ENCODE peak calls at places on chromosomes 13 and 19, in four cellular contexts. One of them, this sample, is unnamed.

GRCh38 chr19:43126720-43127119 is 44.2 kb upstream of the PSG2 start:
- DNase-seq in HFFc6: no peak
- DNase-seq in fibroblast of mammary gland: no peak
- DNase-seq in GM13976: no peak
- DNase-seq in this sample: no peak

GRCh38 chr19:45402469-45403070 is 2.3 kb downstream of the PPP1R13L start:
- DNase-seq in HFFc6: no peak
- DNase-seq in fibroblast of mammary gland: no peak
- DNase-seq in GM13976: no peak
- DNase-seq in this sample: peak

GRCh38 chr19:19132912-19133311 is 5.4 kb downstream of the TMEM161A start:
- DNase-seq in HFFc6: no peak
- DNase-seq in fibroblast of mammary gland: no peak
- DNase-seq in GM13976: no peak
- DNase-seq in this sample: no peak

GRCh38 chr19:16442386-16443276 is 29.1 kb downstream of the EPS15L1 start:
- DNase-seq in HFFc6: no peak
- DNase-seq in fibroblast of mammary gland: no peak
- DNase-seq in GM13976: no peak
- DNase-seq in this sample: no peak

GRCh38 chr13:32175943-32176342 is 139.2 kb downstream of the ZAR1L start:
- DNase-seq in HFFc6: no peak
- DNase-seq in fibroblast of mammary gland: no peak
- DNase-seq in GM13976: no peak
- DNase-seq in this sample: no peak

GRCh38 chr19:38251564-38252051 is 4.6 kb downstream of the PPP1R14A start:
- DNase-seq in HFFc6: no peak
- DNase-seq in fibroblast of mammary gland: no peak
- DNase-seq in GM13976: no peak
- DNase-seq in this sample: no peak

GRCh38 chr13:114283581-114283980 is 2.2 kb downstream of the UPF3A start:
- DNase-seq in HFFc6: no peak
- DNase-seq in fibroblast of mammary gland: no peak
- DNase-seq in GM13976: no peak
- DNase-seq in this sample: no peak

GRCh38 chr19:30029721-30030510 is 87.9 kb downstream of the URI1 start:
- DNase-seq in HFFc6: peak
- DNase-seq in fibroblast of mammary gland: no peak
- DNase-seq in GM13976: peak
- DNase-seq in this sample: peak

GRCh38 chr13:84962141-84962750 is 837.0 kb downstream of the SLITRK6 start:
- DNase-seq in HFFc6: no peak
- DNase-seq in fibroblast of mammary gland: no peak
- DNase-seq in GM13976: no peak
- DNase-seq in this sample: no peak

GRCh38 chr13:99740261-99740979 is 231.1 kb downstream of the ZIC5 start:
- DNase-seq in HFFc6: no peak
- DNase-seq in fibroblast of mammary gland: peak
- DNase-seq in GM13976: no peak
- DNase-seq in this sample: no peak

GRCh38 chr19:45976180-45976579 is 2.5 kb upstream of the NOVA2 start:
- DNase-seq in HFFc6: no peak
- DNase-seq in fibroblast of mammary gland: no peak
- DNase-seq in GM13976: no peak
- DNase-seq in this sample: no peak

GRCh38 chr19:38362076-38362945 is 12.1 kb upstream of the PSMD8 start:
- DNase-seq in HFFc6: peak
- DNase-seq in fibroblast of mammary gland: peak
- DNase-seq in GM13976: peak
- DNase-seq in this sample: peak

GRCh38 chr13:69109891-69110525 is 997.6 kb upstream of the ATXN8OS start:
- DNase-seq in HFFc6: no peak
- DNase-seq in fibroblast of mammary gland: no peak
- DNase-seq in GM13976: no peak
- DNase-seq in this sample: no peak

GRCh38 chr13:52786747-52787146 is 47.1 kb upstream of the CNMD start:
- DNase-seq in HFFc6: no peak
- DNase-seq in fibroblast of mammary gland: no peak
- DNase-seq in GM13976: no peak
- DNase-seq in this sample: no peak

GRCh38 chr19:2242811-2243210 is 6.2 kb downstream of the SF3A2 start:
- DNase-seq in HFFc6: no peak
- DNase-seq in fibroblast of mammary gland: no peak
- DNase-seq in GM13976: no peak
- DNase-seq in this sample: no peak

GRCh38 chr19:38134538-38135149 is 89.4 kb downstream of the DPF1 start:
- DNase-seq in HFFc6: peak
- DNase-seq in fibroblast of mammary gland: peak
- DNase-seq in GM13976: peak
- DNase-seq in this sample: peak

GRCh38 chr19:7349961-7350711 is 1.4 kb downstream of the ARHGEF18 start:
- DNase-seq in HFFc6: no peak
- DNase-seq in fibroblast of mammary gland: no peak
- DNase-seq in GM13976: no peak
- DNase-seq in this sample: peak

GRCh38 chr19:56566904-56567273 is 379 bp upstream of the ZNF470 start:
- DNase-seq in HFFc6: peak
- DNase-seq in fibroblast of mammary gland: peak
- DNase-seq in GM13976: no peak
- DNase-seq in this sample: peak

GRCh38 chr13:23644527-23644926 is 74.3 kb downstream of the TNFRSF19 start:
- DNase-seq in HFFc6: peak
- DNase-seq in fibroblast of mammary gland: no peak
- DNase-seq in GM13976: no peak
- DNase-seq in this sample: no peak

GRCh38 chr13:51821666-51822065 is 17.7 kb upstream of the DHRS12 start:
- DNase-seq in HFFc6: no peak
- DNase-seq in fibroblast of mammary gland: no peak
- DNase-seq in GM13976: no peak
- DNase-seq in this sample: no peak

GRCh38 chr13:28494537-28494860 is 429 bp downstream of the FLT1 start:
- DNase-seq in HFFc6: no peak
- DNase-seq in fibroblast of mammary gland: no peak
- DNase-seq in GM13976: no peak
- DNase-seq in this sample: peak

GRCh38 chr13:79776538-79776937 is 295.6 kb downstream of the NDFIP2 start:
- DNase-seq in HFFc6: peak
- DNase-seq in fibroblast of mammary gland: peak
- DNase-seq in GM13976: no peak
- DNase-seq in this sample: no peak

GRCh38 chr19:2720777-2721569 is at the start of gene DIRAS1:
- DNase-seq in HFFc6: no peak
- DNase-seq in fibroblast of mammary gland: no peak
- DNase-seq in GM13976: no peak
- DNase-seq in this sample: no peak

GRCh38 chr19:38665950-38666661 is 18.7 kb downstream of the ACTN4 start:
- DNase-seq in HFFc6: peak
- DNase-seq in fibroblast of mammary gland: no peak
- DNase-seq in GM13976: no peak
- DNase-seq in this sample: no peak

GRCh38 chr13:82356667-82357066 is 1525.6 kb downstream of the SLITRK1 start:
- DNase-seq in HFFc6: peak
- DNase-seq in fibroblast of mammary gland: peak
- DNase-seq in GM13976: no peak
- DNase-seq in this sample: no peak

GRCh38 chr19:45186509-45187334 is 8.1 kb downstream of the BLOC1S3 start:
- DNase-seq in HFFc6: peak
- DNase-seq in fibroblast of mammary gland: peak
- DNase-seq in GM13976: no peak
- DNase-seq in this sample: no peak

GRCh38 chr13:101631403-101631802 is 178.9 kb downstream of the ITGBL1 start:
- DNase-seq in HFFc6: no peak
- DNase-seq in fibroblast of mammary gland: no peak
- DNase-seq in GM13976: no peak
- DNase-seq in this sample: no peak

GRCh38 chr13:50678464-50679162 is 164.9 kb downstream of the DLEU7 start:
- DNase-seq in HFFc6: peak
- DNase-seq in fibroblast of mammary gland: peak
- DNase-seq in GM13976: no peak
- DNase-seq in this sample: no peak

GRCh38 chr13:109998030-109998429 is 211.6 kb upstream of the IRS2 start:
- DNase-seq in HFFc6: no peak
- DNase-seq in fibroblast of mammary gland: no peak
- DNase-seq in GM13976: no peak
- DNase-seq in this sample: no peak

GRCh38 chr13:110000534-110001345 is 214.4 kb upstream of the IRS2 start:
- DNase-seq in HFFc6: no peak
- DNase-seq in fibroblast of mammary gland: peak
- DNase-seq in GM13976: no peak
- DNase-seq in this sample: no peak

GRCh38 chr13:109999659-110000533 is 213.5 kb upstream of the IRS2 start:
- DNase-seq in HFFc6: no peak
- DNase-seq in fibroblast of mammary gland: no peak
- DNase-seq in GM13976: no peak
- DNase-seq in this sample: no peak

GRCh38 chr13:109996404-109996960 is 210.1 kb upstream of the IRS2 start:
- DNase-seq in HFFc6: no peak
- DNase-seq in fibroblast of mammary gland: no peak
- DNase-seq in GM13976: no peak
- DNase-seq in this sample: no peak

DNA sequence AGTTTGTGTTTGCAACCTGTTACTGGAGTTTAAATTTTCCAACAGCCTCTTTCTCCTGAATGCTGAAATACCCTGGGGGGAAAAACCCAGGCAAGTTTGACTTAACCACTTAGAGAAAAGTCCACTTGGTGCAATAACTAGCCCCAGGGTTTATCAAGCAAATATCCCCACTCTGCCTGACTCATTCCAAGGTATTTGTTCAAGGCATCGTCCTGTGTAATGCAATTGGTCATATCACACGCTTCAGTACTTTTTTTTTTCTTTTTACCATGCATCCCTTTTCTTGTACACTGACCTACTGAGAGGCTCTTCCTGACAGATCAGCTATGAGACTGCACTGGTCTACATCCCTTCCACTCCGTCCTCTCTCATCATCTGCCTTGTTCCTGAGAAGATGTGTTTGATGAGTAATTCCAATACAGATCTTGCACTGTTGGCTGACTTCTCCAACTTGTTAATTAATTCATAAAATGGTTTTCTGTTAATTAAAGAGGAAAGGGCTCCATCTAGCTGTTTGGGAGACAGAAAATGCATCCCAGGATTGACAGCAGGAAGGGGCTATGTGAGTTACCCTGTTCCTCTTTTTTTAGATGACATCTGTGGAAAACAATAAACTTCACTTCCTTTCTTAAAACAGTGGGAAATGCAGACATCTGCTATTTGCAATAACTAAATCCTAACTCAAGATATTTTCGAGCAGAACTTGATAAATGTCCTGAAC is 212.6 kb upstream of the IRS2 start:
- DNase-seq in HFFc6: peak
- DNase-seq in fibroblast of mammary gland: peak
- DNase-seq in GM13976: no peak
- DNase-seq in this sample: no peak
- TF ChIP-seq CTCF in HFFc6: peak
- TF ChIP-seq CTCF in fibroblast of mammary gland: no peak
- TF ChIP-seq CTCF in GM13976: no peak
- TF ChIP-seq CTCF in this sample: no peak

DNA sequence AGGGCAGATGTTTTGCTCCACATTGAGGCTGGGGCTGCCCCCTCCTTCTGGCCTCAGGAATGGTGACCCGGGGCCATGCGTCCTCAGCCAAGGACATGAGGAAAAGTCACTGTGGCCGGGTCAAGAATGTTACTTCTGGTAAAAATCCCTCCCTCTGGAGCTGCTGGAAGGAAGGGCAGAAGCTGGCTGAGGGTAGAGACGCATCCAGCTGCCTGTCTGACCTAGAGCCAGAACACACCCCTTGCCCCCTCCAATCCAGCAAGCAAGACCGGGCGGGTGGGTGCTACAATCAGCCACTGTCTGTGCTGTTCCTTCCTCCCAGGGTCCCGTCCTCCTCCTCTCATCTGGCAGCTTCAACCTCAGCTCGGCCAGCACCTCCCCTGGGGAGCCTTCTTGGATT is 59.0 kb downstream of the PTPRS start:
- DNase-seq in HFFc6: no peak
- DNase-seq in fibroblast of mammary gland: no peak
- DNase-seq in GM13976: no peak
- DNase-seq in this sample: no peak
- TF ChIP-seq CTCF in HFFc6: no peak
- TF ChIP-seq CTCF in fibroblast of mammary gland: no peak
- TF ChIP-seq CTCF in GM13976: no peak
- TF ChIP-seq CTCF in this sample: no peak

GRCh38 chr19:472005-472858 is 11.4 kb upstream of the SHC2 start:
- DNase-seq in HFFc6: peak
- DNase-seq in fibroblast of mammary gland: no peak
- DNase-seq in GM13976: no peak
- DNase-seq in this sample: no peak

GRCh38 chr19:478236-478888 is 17.5 kb upstream of the SHC2 start:
- DNase-seq in HFFc6: no peak
- DNase-seq in fibroblast of mammary gland: no peak
- DNase-seq in GM13976: no peak
- DNase-seq in this sample: no peak

GRCh38 chr19:470701-471100 is 9.9 kb upstream of the SHC2 start:
- DNase-seq in HFFc6: no peak
- DNase-seq in fibroblast of mammary gland: no peak
- DNase-seq in GM13976: no peak
- DNase-seq in this sample: no peak

GRCh38 chr19:475360-475759 is 14.5 kb upstream of the SHC2 start:
- DNase-seq in HFFc6: no peak
- DNase-seq in fibroblast of mammary gland: no peak
- DNase-seq in GM13976: no peak
- DNase-seq in this sample: no peak

GRCh38 chr19:474126-475078 is 13.6 kb upstream of the SHC2 start:
- DNase-seq in HFFc6: no peak
- DNase-seq in fibroblast of mammary gland: no peak
- DNase-seq in GM13976: no peak
- DNase-seq in this sample: no peak
- TF ChIP-seq CTCF in HFFc6: no peak
- TF ChIP-seq CTCF in fibroblast of mammary gland: no peak
- TF ChIP-seq CTCF in GM13976: no peak
- TF ChIP-seq CTCF in this sample: no peak

DNA sequence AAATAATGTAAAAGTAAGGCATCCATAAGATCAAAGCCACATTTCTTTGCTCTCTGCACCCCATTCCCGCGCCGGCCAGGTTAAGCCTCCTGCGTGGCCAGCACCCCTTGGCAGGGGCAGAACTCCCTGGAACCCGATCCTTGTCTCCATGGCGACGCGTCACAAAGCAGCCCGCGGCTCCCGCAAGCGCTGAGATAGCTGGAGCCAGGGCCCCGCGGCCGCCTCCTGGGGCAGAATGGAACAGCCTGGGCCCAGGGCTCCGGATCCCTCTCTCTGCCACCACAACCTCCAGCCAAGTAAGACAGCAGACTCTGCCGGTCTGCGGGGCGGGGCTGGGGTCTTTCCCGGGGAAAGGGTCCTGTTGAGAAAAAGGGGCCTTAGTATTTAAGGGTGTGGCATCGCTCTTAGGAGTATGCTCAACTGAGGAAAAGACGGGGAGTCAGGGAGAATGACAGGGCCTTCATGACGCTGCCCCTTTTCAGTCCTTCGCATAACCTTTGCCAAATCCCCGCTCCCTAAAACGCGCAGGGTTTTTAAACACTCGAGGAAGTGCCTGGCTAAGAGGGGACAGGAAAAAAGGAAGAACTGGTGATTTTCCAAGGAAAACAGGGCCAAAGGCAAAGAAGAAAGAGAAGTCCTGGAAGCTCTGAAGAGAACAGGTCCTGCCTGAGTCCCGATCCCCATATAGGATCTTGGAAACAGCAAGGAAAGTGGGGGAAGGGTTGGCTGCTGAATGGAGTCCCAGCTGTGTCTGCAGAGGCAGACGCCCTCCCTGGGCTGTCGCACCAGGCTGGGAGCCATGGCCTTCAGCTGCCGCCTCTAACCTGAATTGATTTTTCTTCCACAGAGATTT is at the start of gene TEX26:
- DNase-seq in HFFc6: no peak
- DNase-seq in fibroblast of mammary gland: no peak
- DNase-seq in GM13976: no peak
- DNase-seq in this sample: no peak
- TF ChIP-seq CTCF in HFFc6: no peak
- TF ChIP-seq CTCF in fibroblast of mammary gland: no peak
- TF ChIP-seq CTCF in GM13976: no peak
- TF ChIP-seq CTCF in this sample: no peak

This sample was measured in GM20000.